ENCODE peak calls at places on chromosomes 1 and 21, in seven cellular contexts. V, X, P, O, C, K and J are unnamed samples.
A peak's percentile ranks its signal among the peaks of the same experiment; 100 is the strongest.

GRCh38 chr1:244075247-244075722 is 24.2 kb downstream of the ZBTB18 start:
- DNase-seq in V (no peak), X (peak; percentile 62), P (no peak), O (no peak), C (no peak), K (no peak), J (peak; percentile 39)

GRCh38 chr1:46772571-46772970 is 26.3 kb upstream of the CYP4B1 start:
- DNase-seq in V (no peak), X (no peak), P (no peak), O (no peak), C (peak; percentile 61), K (no peak), J (no peak)

GRCh38 chr1:19596065-19596718 is 47.9 kb upstream of the NBL1 start:
- DNase-seq in V (no peak), X (no peak), P (no peak), O (no peak), C (no peak), K (no peak), J (no peak)

GRCh38 chr1:9629445-9630201 is 21.9 kb upstream of the PIK3CD start:
- DNase-seq in V (no peak), X (no peak), P (no peak), O (no peak), C (peak; percentile 73), K (no peak), J (no peak)

GRCh38 chr1:33097137-33097611 is 16.2 kb downstream of the AZIN2 start:
- DNase-seq in V (peak; percentile 74), X (no peak), P (no peak), O (no peak), C (no peak), K (no peak), J (no peak)

GRCh38 chr1:100360790-100361232 is 8.5 kb downstream of the CDC14A start:
- DNase-seq in V (peak; percentile 75), X (peak; percentile 63), P (no peak), O (no peak), C (peak; percentile 62), K (peak; percentile 22), J (no peak)

GRCh38 chr1:2446861-2447260 is 29.2 kb upstream of the PLCH2 start:
- DNase-seq in V (no peak), X (no peak), P (no peak), O (no peak), C (no peak), K (no peak), J (no peak)

GRCh38 chr1:151133339-151133761 is 13.1 kb downstream of the SEMA6C start:
- DNase-seq in V (no peak), X (peak; percentile 78), P (no peak), O (no peak), C (no peak), K (no peak), J (peak; percentile 71)

GRCh38 chr1:173267453-173267945 is 60.4 kb upstream of the TNFSF4 start:
- DNase-seq in V (peak; percentile 98), X (no peak), P (no peak), O (no peak), C (no peak), K (peak; percentile 54), J (no peak)

GRCh38 chr1:233015965-233016364 is 65.6 kb downstream of the NTPCR start:
- DNase-seq in V (no peak), X (no peak), P (no peak), O (no peak), C (no peak), K (no peak), J (no peak)

GRCh38 chr1:88029899-88030298 is 654.2 kb upstream of the PKN2 start:
- DNase-seq in V (no peak), X (no peak), P (no peak), O (no peak), C (no peak), K (no peak), J (peak; percentile 43)

GRCh38 chr1:115203287-115203686 is 114.0 kb upstream of the TSPAN2 start:
- DNase-seq in V (no peak), X (no peak), P (no peak), O (no peak), C (no peak), K (no peak), J (no peak)

GRCh38 chr1:183022202-183023145 is 746 bp upstream of the LAMC1 start:
- DNase-seq in V (peak; percentile 96), X (peak; percentile 92), P (peak; percentile 88), O (peak; percentile 91), C (peak; percentile 93), K (peak; percentile 98), J (peak; percentile 58)

GRCh38 chr1:203289281-203289981 is 15.9 kb upstream of the BTG2 start:
- DNase-seq in V (no peak), X (peak; percentile 72), P (no peak), O (no peak), C (no peak), K (no peak), J (no peak)

GRCh38 chr1:119032986-119033385 is 44.8 kb upstream of the TBX15 start:
- DNase-seq in V (no peak), X (no peak), P (no peak), O (no peak), C (no peak), K (no peak), J (no peak)

GRCh38 chr21:28492127-28492526 is 500.6 kb downstream of the LTN1 start:
- DNase-seq in V (no peak), X (no peak), P (no peak), O (no peak), C (no peak), K (no peak), J (no peak)

GRCh38 chr1:6491480-6491962 is at the start of gene PLEKHG5:
- DNase-seq in V (peak; percentile 93), X (peak; percentile 82), P (no peak), O (no peak), C (no peak), K (peak; percentile 78), J (no peak)

GRCh38 chr1:109910123-109910962 is at the start of gene CSF1:
- DNase-seq in V (peak; percentile 84), X (peak; percentile 84), P (peak; percentile 69), O (peak; percentile 93), C (peak; percentile 89), K (peak; percentile 94), J (peak; percentile 68)

GRCh38 chr1:204493145-204493881 is 1.3 kb downstream of the PIK3C2B start:
- DNase-seq in V (peak; percentile 80), X (peak; percentile 72), P (peak; percentile 65), O (peak; percentile 91), C (peak; percentile 85), K (no peak), J (peak; percentile 52)

GRCh38 chr1:236507022-236507700 is 16.6 kb upstream of the LGALS8 start:
- DNase-seq in V (peak; percentile 78), X (no peak), P (peak; percentile 25), O (no peak), C (no peak), K (no peak), J (no peak)

GRCh38 chr1:204171751-204172178 is 5.6 kb upstream of the REN start:
- DNase-seq in V (peak; percentile 79), X (no peak), P (no peak), O (no peak), C (no peak), K (peak; percentile 11), J (peak; percentile 28)

GRCh38 chr1:154730251-154730650 is 122.3 kb upstream of the ADAR start:
- DNase-seq in V (peak; percentile 72), X (no peak), P (no peak), O (no peak), C (no peak), K (peak; percentile 74), J (peak; percentile 76)

GRCh38 chr1:11341881-11342552 is 69.0 kb downstream of the UBIAD1 start:
- DNase-seq in V (no peak), X (no peak), P (peak; percentile 76), O (no peak), C (no peak), K (no peak), J (no peak)

GRCh38 chr1:153928776-153929432 is 6.1 kb upstream of the GATAD2B start:
- DNase-seq in V (peak; percentile 31), X (no peak), P (no peak), O (no peak), C (no peak), K (peak; percentile 85), J (no peak)

GRCh38 chr1:54249798-54250497 is 50.0 kb downstream of the MRPL37 start:
- DNase-seq in V (peak; percentile 58), X (peak; percentile 74), P (no peak), O (no peak), C (peak; percentile 58), K (peak; percentile 81), J (peak; percentile 51)

GRCh38 chr21:39180429-39181019 is 2.7 kb downstream of the PSMG1 start:
- DNase-seq in V (no peak), X (no peak), P (no peak), O (no peak), C (no peak), K (peak; percentile 23), J (peak; percentile 24)

GRCh38 chr1:27567183-27567526 is 36.8 kb downstream of the AHDC1 start:
- DNase-seq in V (no peak), X (no peak), P (no peak), O (no peak), C (no peak), K (no peak), J (no peak)
- H3K4me1 ChIP-seq in V (peaks cover 77% of the 10 kb centered on the region), X (peaks cover 65% of the 10 kb centered on the region), P (peaks cover 42% of the 10 kb centered on the region), O (peaks cover 98% of the 10 kb centered on the region), C (peaks cover 94% of the 10 kb centered on the region), K (peaks cover 83% of the 10 kb centered on the region), J (peaks cover 73% of the 10 kb centered on the region)

GRCh38 chr1:59012378-59012777 is 228.5 kb upstream of the JUN start:
- DNase-seq in V (no peak), X (peak; percentile 7), P (no peak), O (no peak), C (no peak), K (no peak), J (no peak)
- H3K4me1 ChIP-seq in V (peaks cover 15% of the 10 kb centered on the region), X (peaks cover 8% of the 10 kb centered on the region), P (peaks cover 13% of the 10 kb centered on the region), O (peaks cover 34% of the 10 kb centered on the region), C (peaks cover 33% of the 10 kb centered on the region), K (peaks cover 18% of the 10 kb centered on the region), J (peaks cover 26% of the 10 kb centered on the region)

GRCh38 chr21:43020177-43020576 is 45.8 kb downstream of the PKNOX1 start:
- DNase-seq in V (no peak), X (no peak), P (no peak), O (no peak), C (no peak), K (no peak), J (no peak)
- H3K4me1 ChIP-seq in V (no peaks in the 10 kb centered on the region), X (no peaks in the 10 kb centered on the region), P (no peaks in the 10 kb centered on the region), O (no peaks in the 10 kb centered on the region), C (no peaks in the 10 kb centered on the region), K (peaks cover 15% of the 10 kb centered on the region), J (no peaks in the 10 kb centered on the region)

GRCh38 chr1:64536217-64536835 is 66.4 kb downstream of the CACHD1 start:
- DNase-seq in V (peak; percentile 67), X (no peak), P (peak; percentile 47), O (no peak), C (no peak), K (no peak), J (no peak)
- H3K4me1 ChIP-seq in V (peaks cover 4% of the 10 kb centered on the region), X (peaks cover 15% of the 10 kb centered on the region), P (peaks cover 10% of the 10 kb centered on the region), O (peaks cover 27% of the 10 kb centered on the region), C (peaks cover 14% of the 10 kb centered on the region), K (peaks cover 4% of the 10 kb centered on the region), J (peaks cover 61% of the 10 kb centered on the region)